ENCODE peak calls at places on chromosomes 12 and 14, in ten cellular contexts. G, K, O, U, C, Q, A, N, E and D are unnamed samples.

GRCh38 chr12:53980448-53981388 is 4.2 kb upstream of the HOXC10 start:
- DNase-seq in G (no peak), K (no peak), O (no peak), U (no peak), C (no peak), Q (no peak), A (no peak), N (no peak), E (no peak), D (no peak)

GRCh38 chr12:113860950-113861349 is 105.2 kb downstream of the RBM19 start:
- DNase-seq in G (no peak), K (no peak), O (peak; percentile 32), U (no peak), C (no peak), Q (no peak), A (no peak), N (peak; percentile 96), E (no peak), D (no peak)

GRCh38 chr12:7433276-7433822 is 10.6 kb downstream of the CD163L1 start:
- DNase-seq in G (no peak), K (no peak), O (no peak), U (peak; percentile 26), C (no peak), Q (no peak), A (no peak), N (no peak), E (no peak), D (no peak)

GRCh38 chr12:108935165-108935564 is 55.3 kb downstream of the DAO start:
- DNase-seq in G (no peak), K (no peak), O (no peak), U (no peak), C (no peak), Q (no peak), A (no peak), N (no peak), E (no peak), D (no peak)

GRCh38 chr12:4849024-4849594 is 60.6 kb upstream of the KCNA1 start:
- DNase-seq in G (no peak), K (no peak), O (peak; percentile 35), U (no peak), C (peak; percentile 42), Q (peak; percentile 54), A (no peak), N (no peak), E (peak; percentile 17), D (no peak)

GRCh38 chr12:117686911-117687377 is 281.8 kb downstream of the KSR2 start:
- DNase-seq in G (peak; percentile 83), K (no peak), O (no peak), U (peak; percentile 76), C (no peak), Q (peak; percentile 23), A (peak; percentile 17), N (no peak), E (peak; percentile 79), D (no peak)

GRCh38 chr12:7269273-7269672 is 34.6 kb upstream of the ACSM4 start:
- DNase-seq in G (no peak), K (no peak), O (no peak), U (no peak), C (no peak), Q (no peak), A (no peak), N (no peak), E (no peak), D (no peak)

GRCh38 chr12:122064034-122064777 is 14.3 kb upstream of the MLXIP start:
- DNase-seq in G (peak; percentile 89), K (no peak), O (peak; percentile 97), U (peak; percentile 99), C (peak; percentile 96), Q (peak; percentile 92), A (peak; percentile 88), N (peak; percentile 54), E (no peak), D (peak; percentile 58)

GRCh38 chr14:64235652-64236640 is 58.2 kb downstream of the ESR2 start:
- DNase-seq in G (no peak), K (no peak), O (no peak), U (no peak), C (no peak), Q (no peak), A (peak; percentile 63), N (no peak), E (no peak), D (peak; percentile 41)

GRCh38 chr12:24739094-24739779 is 209.7 kb downstream of the BCAT1 start:
- DNase-seq in G (no peak), K (no peak), O (no peak), U (no peak), C (no peak), Q (no peak), A (no peak), N (no peak), E (no peak), D (no peak)

GRCh38 chr14:31911160-31911559 is 165.9 kb upstream of the ARHGAP5 start:
- DNase-seq in G (no peak), K (no peak), O (no peak), U (no peak), C (no peak), Q (no peak), A (no peak), N (no peak), E (no peak), D (no peak)

GRCh38 chr12:94875525-94875924 is 128.0 kb downstream of the NDUFA12 start:
- DNase-seq in G (no peak), K (no peak), O (peak; percentile 63), U (peak; percentile 65), C (no peak), Q (peak; percentile 44), A (no peak), N (no peak), E (peak; percentile 25), D (peak; percentile 32)

GRCh38 chr14:21209185-21209584 is 53.3 kb upstream of the OR5AU1 start:
- DNase-seq in G (no peak), K (no peak), O (no peak), U (no peak), C (no peak), Q (no peak), A (no peak), N (no peak), E (no peak), D (no peak)
- TF ChIP-seq POLR2AphosphoS5 in G (no peak), K (no peak), O (no peak), U (no peak), C (no peak), Q (no peak), A (no peak), N (no peak), E (no peak), D (no peak)

GRCh38 chr14:69088523-69089445 is 64.1 kb downstream of the DCAF5 start:
- DNase-seq in G (no peak), K (no peak), O (no peak), U (no peak), C (no peak), Q (peak; percentile 32), A (no peak), N (no peak), E (no peak), D (no peak)

GRCh38 chr14:69084023-69084422 is 68.9 kb downstream of the DCAF5 start:
- DNase-seq in G (no peak), K (no peak), O (no peak), U (no peak), C (no peak), Q (no peak), A (no peak), N (no peak), E (no peak), D (no peak)

GRCh38 chr14:69087061-69087461 is 65.9 kb downstream of the DCAF5 start:
- DNase-seq in G (no peak), K (no peak), O (no peak), U (no peak), C (no peak), Q (no peak), A (no peak), N (no peak), E (no peak), D (no peak)

GRCh38 chr14:69083181-69083580 is 69.7 kb downstream of the DCAF5 start:
- DNase-seq in G (no peak), K (no peak), O (no peak), U (no peak), C (no peak), Q (no peak), A (no peak), N (no peak), E (no peak), D (no peak)

GRCh38 chr14:69086537-69086936 is 66.4 kb downstream of the DCAF5 start:
- DNase-seq in G (no peak), K (no peak), O (no peak), U (no peak), C (no peak), Q (no peak), A (no peak), N (no peak), E (no peak), D (no peak)
- TF ChIP-seq POLR2AphosphoS5 in G (no peak), K (no peak), O (no peak), U (no peak), C (no peak), Q (no peak), A (no peak), N (no peak), E (no peak), D (no peak)

DNA sequence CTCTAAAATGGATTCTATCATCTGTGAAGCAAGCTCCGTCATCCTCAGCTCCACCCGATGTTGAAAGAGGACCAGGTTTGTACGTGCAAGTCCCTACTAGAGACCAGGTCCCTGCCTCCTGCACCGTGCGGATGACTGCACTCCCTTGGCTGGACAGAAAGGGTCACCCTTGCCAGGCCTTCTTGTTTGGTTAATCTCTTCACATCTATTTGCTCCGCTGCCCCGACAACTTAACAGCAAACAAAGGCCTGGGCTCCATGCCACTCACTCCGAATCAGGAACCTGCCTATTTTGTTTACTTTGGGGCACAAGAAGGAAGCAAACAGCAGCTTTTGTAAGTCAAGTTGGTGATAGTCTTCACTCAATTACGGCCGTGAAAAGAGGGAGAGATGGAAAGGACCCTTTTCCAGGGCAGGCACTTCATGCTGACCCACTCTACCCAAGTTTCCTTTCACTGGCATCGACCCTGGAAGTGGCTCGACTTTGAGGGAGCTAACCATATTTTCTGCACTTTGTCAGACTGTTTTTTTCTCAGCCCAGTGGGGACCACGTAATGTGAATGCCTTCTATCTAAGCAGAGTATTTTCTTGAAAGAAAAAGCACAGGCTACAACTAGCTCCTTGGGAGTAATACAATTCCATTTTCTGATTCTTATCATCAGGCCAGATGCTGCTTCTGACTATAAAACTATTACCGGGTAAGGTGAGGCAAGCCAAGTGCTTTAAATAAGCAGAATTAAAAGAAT is 202.6 kb downstream of the FOXN3 start:
- DNase-seq in G (peak; percentile 86), K (peak; percentile 92), O (peak; percentile 14), U (no peak), C (no peak), Q (peak; percentile 36), A (peak; percentile 61), N (no peak), E (no peak), D (no peak)
- TF ChIP-seq POLR2AphosphoS5 in G (no peak), K (no peak), O (no peak), U (no peak), C (no peak), Q (no peak), A (no peak), N (no peak), E (no peak), D (no peak)

DNA sequence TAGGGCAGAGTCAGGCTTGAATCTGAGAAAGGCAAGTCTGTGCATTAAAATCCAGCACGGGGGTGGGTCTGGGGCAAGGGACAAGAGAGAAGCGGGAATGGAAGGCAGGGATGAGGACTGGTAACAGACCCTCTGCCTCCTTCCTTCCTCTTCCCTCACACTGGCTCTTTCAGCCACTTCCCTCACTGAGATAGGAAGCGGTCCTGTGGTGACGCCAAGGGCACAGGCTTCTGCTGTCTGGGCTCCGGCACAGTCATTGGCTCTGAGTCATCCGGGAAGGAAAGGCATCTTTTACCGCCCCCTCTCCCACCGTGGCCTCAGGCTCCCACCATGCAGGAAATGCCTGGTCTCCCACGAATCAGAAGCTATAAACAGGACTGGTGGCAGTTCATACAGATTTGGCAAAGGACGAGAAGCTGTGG is 70.2 kb downstream of the ETV6 start:
- DNase-seq in G (no peak), K (no peak), O (peak; percentile 57), U (no peak), C (no peak), Q (peak; percentile 58), A (peak; percentile 39), N (peak; percentile 75), E (no peak), D (no peak)
- TF ChIP-seq POLR2AphosphoS5 in G (no peak), K (no peak), O (no peak), U (no peak), C (no peak), Q (peak; percentile 16), A (no peak), N (peak; percentile 48), E (no peak), D (no peak)